ENCODE peak calls at places on chromosomes 13 and 19, in five cellular contexts. G is stimulated activated CD8-positive, alpha-beta memory T cell treated with anti-CD3 and anti-CD28 coated beads, Interleukin-15, amount 100 ng/mL, for 24 hours; D is Calu3; V is stimulated activated CD4-positive, alpha-beta T cell treated with anti-CD3 and anti-CD28 coated beads, Interleukin-4, amount 100 ng/mL, for 24 hours; I is globus pallidus. R is an unnamed sample.

GRCh38 chr19:19595171-19595701 is 23.3 kb downstream of the PBX4 start:
- DNase-seq in G (no peak), D (peak; percentile 55), V (no peak), I (no peak), R (no peak)

GRCh38 chr19:47819841-47820244 is 1.9 kb upstream of the CRX start:
- DNase-seq in G (no peak), D (no peak), V (no peak), I (no peak), R (no peak)

GRCh38 chr13:110444226-110444653 is 117.3 kb downstream of the RAB20 start:
- DNase-seq in G (no peak), D (peak; percentile 11), V (no peak), I (no peak), R (no peak)

GRCh38 chr19:7831452-7831851 is 1.4 kb downstream of the EVI5L start:
- DNase-seq in G (no peak), D (peak; percentile 64), V (no peak), I (peak; percentile 67), R (peak; percentile 58)

GRCh38 chr19:30227661-30228112 is 144.5 kb upstream of the ZNF536 start:
- DNase-seq in G (peak; percentile 16), D (peak; percentile 68), V (peak; percentile 42), I (peak; percentile 86), R (peak; percentile 81)

GRCh38 chr19:41575998-41576397 is at the start of gene CEACAM21:
- DNase-seq in G (no peak), D (peak; percentile 35), V (peak; percentile 61), I (peak; percentile 62), R (peak; percentile 11)

GRCh38 chr19:4208385-4209094 is 20.8 kb upstream of the EBI3 start:
- DNase-seq in G (no peak), D (peak; percentile 53), V (no peak), I (no peak), R (no peak)

GRCh38 chr19:15191982-15192381 is 8.8 kb downstream of the NOTCH3 start:
- DNase-seq in G (no peak), D (no peak), V (no peak), I (no peak), R (no peak)

GRCh38 chr19:17091758-17092333 is 16.3 kb downstream of the MYO9B start:
- DNase-seq in G (no peak), D (no peak), V (no peak), I (peak; percentile 46), R (no peak)

GRCh38 chr19:18599485-18599884 is 7.1 kb downstream of the CRLF1 start:
- DNase-seq in G (no peak), D (no peak), V (no peak), I (no peak), R (no peak)

GRCh38 chr13:21060063-21060826 is 1.1 kb downstream of the LATS2 start:
- DNase-seq in G (no peak), D (peak; percentile 24), V (no peak), I (peak; percentile 13), R (no peak)

GRCh38 chr13:45119990-45120864 is at the start of gene GTF2F2:
- DNase-seq in G (peak; percentile 81), D (peak; percentile 86), V (peak; percentile 89), I (peak; percentile 83), R (peak; percentile 88)

GRCh38 chr13:35874704-35875103 is 256.5 kb downstream of the DCLK1 start:
- DNase-seq in G (no peak), D (no peak), V (no peak), I (no peak), R (peak; percentile 49)

GRCh38 chr19:58063712-58064111 is 4.6 kb downstream of the ZNF135 start:
- DNase-seq in G (no peak), D (no peak), V (no peak), I (no peak), R (no peak)

GRCh38 chr19:47094557-47095517 is 18.7 kb downstream of the ZC3H4 start:
- DNase-seq in G (no peak), D (peak; percentile 36), V (peak; percentile 33), I (no peak), R (no peak)

GRCh38 chr19:40907968-40908735 is 26.1 kb upstream of the CYP2A7 start:
- DNase-seq in G (peak; percentile 35), D (no peak), V (peak; percentile 40), I (no peak), R (no peak)

R was measured in midbrain.